ENCODE peak calls at places on chromosome 18, in four cellular contexts. N, Y, A and R are unnamed samples. For H3K27me3, the result is how much of the 10 kb centered on the place peaks cover.

GRCh38 chr18:36499938-36500337 is 202.4 kb downstream of the FHOD3 start:
- DNase-seq in Y (no peak), A (no peak), N (no peak), R (peak)

GRCh38 chr18:77114564-77115391 is 17.8 kb downstream of the MBP start:
- DNase-seq in A (peak), Y (peak), N (peak), R (no peak)

GRCh38 chr18:6294119-6294784 is 120.5 kb downstream of the L3MBTL4 start:
- DNase-seq in N (no peak), A (no peak), Y (no peak), R (no peak)

GRCh38 chr18:28735731-28736130 is 558.8 kb upstream of the CDH2 start:
- DNase-seq in A (no peak), Y (no peak), N (no peak), R (no peak)

GRCh38 chr18:54217624-54218023 is 6.8 kb downstream of the MBD2 start:
- DNase-seq in N (no peak), Y (no peak), A (no peak), R (no peak)

GRCh38 chr18:45562567-45563479 is 52.5 kb upstream of the SLC14A2 start:
- DNase-seq in A (no peak), Y (no peak), N (no peak), R (no peak)

GRCh38 chr18:51370996-51371395 is 173.5 kb upstream of the MEX3C start:
- DNase-seq in N (no peak), A (no peak), Y (no peak), R (no peak)

GRCh38 chr18:22342625-22343024 is 75.1 kb downstream of the CTAGE1 start:
- DNase-seq in A (peak), Y (no peak), N (no peak), R (no peak)

GRCh38 chr18:32219431-32219830 is 29.6 kb downstream of the MEP1B start:
- DNase-seq in A (no peak), Y (no peak), N (no peak), R (no peak)

GRCh38 chr18:78970774-78971333 is 8.8 kb upstream of the SALL3 start:
- DNase-seq in Y (no peak), A (no peak), N (no peak), R (no peak)

GRCh38 chr18:9418047-9418690 is 57.1 kb upstream of the RALBP1 start:
- DNase-seq in A (no peak), N (no peak), Y (no peak), R (no peak)

GRCh38 chr18:25896178-25896780 is 194.1 kb downstream of the SS18 start:
- DNase-seq in A (no peak), Y (no peak), N (peak), R (no peak)

GRCh38 chr18:43596106-43596712 is 318.9 kb upstream of the SYT4 start:
- DNase-seq in N (no peak), Y (no peak), A (no peak), R (no peak)

GRCh38 chr18:39523281-39523680 is 1957.7 kb upstream of the CELF4 start:
- DNase-seq in N (no peak), Y (no peak), A (no peak), R (no peak)

GRCh38 chr18:42310956-42311355 is 355.9 kb downstream of the PIK3C3 start:
- DNase-seq in A (no peak), N (peak), Y (no peak), R (no peak)

GRCh38 chr18:65398347-65398746 is 352.5 kb upstream of the CDH7 start:
- DNase-seq in Y (no peak), N (no peak), A (no peak), R (no peak)

GRCh38 chr18:59961086-59961485 is 61.3 kb downstream of the PMAIP1 start:
- DNase-seq in Y (no peak), A (no peak), N (no peak), R (peak)

GRCh38 chr18:63731215-63731614 is 28.5 kb downstream of the SERPINB11 start:
- DNase-seq in A (no peak), Y (no peak), N (no peak), R (no peak)

GRCh38 chr18:45664824-45665763 is 49.8 kb downstream of the SLC14A2 start:
- DNase-seq in N (peak), Y (no peak), A (no peak), R (no peak)

GRCh38 chr18:9016819-9017169 is 85.7 kb upstream of the NDUFV2 start:
- DNase-seq in N (no peak), Y (no peak), A (no peak), R (no peak)

GRCh38 chr18:74418023-74418422 is 39.1 kb downstream of the DIPK1C start:
- DNase-seq in Y (no peak), N (no peak), A (no peak), R (no peak)
- H3K27me3 ChIP-seq in Y (under half), N (under half), A (under half), R (under half)

DNA sequence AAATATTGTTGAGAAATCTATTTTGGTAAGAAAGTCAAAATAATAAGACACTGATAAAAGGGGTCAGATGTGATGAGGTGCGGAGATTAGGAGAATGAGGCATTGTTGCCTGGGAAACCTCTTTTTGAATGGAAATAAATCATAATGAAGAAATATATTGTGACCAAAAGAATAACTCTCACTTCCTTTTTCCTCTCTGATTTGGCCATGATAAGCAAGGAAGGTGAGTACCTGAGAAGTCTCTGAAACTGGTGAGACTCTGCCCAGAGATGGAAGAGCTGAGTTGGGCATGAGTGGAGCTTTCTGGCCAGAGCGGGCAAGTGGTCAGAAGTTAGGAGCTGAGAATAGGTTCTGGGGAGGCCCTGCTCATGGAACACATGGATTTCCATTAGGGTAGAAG is 11.8 kb downstream of the LAMA3 start:
- DNase-seq in Y (no peak), N (no peak), A (no peak), R (no peak)
- TF ChIP-seq CTCF in Y (no peak), N (no peak), A (no peak), R (no peak)

GRCh38 chr18:48135436-48135966 is 205.0 kb upstream of the SMAD2 start:
- DNase-seq in N (no peak), Y (no peak), A (no peak), R (no peak)
- H3K27me3 ChIP-seq in N (half or more), Y (under half), A (under half), R (under half)

GRCh38 chr18:13003466-13003896 is 12.3 kb downstream of the CEP192 start:
- DNase-seq in A (no peak), N (peak), Y (no peak), R (no peak)
- TF ChIP-seq CTCF in A (peak), N (peak), Y (no peak), R (peak)